ENCODE peak calls at places on chromosomes 12 and 14, in four cellular contexts. One of them, this sample, is unnamed.

GRCh38 chr12:89674326-89674942 is 34.2 kb downstream of the ATP2B1 start:
- DNase-seq in HepG2: no peak
- DNase-seq in K562: no peak
- DNase-seq in Panc1: no peak
- DNase-seq in this sample: no peak

GRCh38 chr12:56126732-56127239 is 1.3 kb upstream of the ESYT1 start:
- DNase-seq in HepG2: no peak
- DNase-seq in K562: peak; percentile 77
- DNase-seq in Panc1: no peak
- DNase-seq in this sample: no peak

GRCh38 chr14:51145246-51145645 is 50.3 kb upstream of the TRIM9 start:
- DNase-seq in HepG2: no peak
- DNase-seq in K562: no peak
- DNase-seq in Panc1: no peak
- DNase-seq in this sample: no peak

GRCh38 chr12:115387392-115387791 is 703.4 kb upstream of the TBX3 start:
- DNase-seq in HepG2: peak; percentile 74
- DNase-seq in K562: no peak
- DNase-seq in Panc1: no peak
- DNase-seq in this sample: no peak

GRCh38 chr14:21101802-21102413 is 1.0 kb downstream of the TMEM253 start:
- DNase-seq in HepG2: no peak
- DNase-seq in K562: peak; percentile 59
- DNase-seq in Panc1: no peak
- DNase-seq in this sample: no peak

GRCh38 chr14:29028973-29029582 is 262.5 kb downstream of the FOXG1 start:
- DNase-seq in HepG2: peak; percentile 99
- DNase-seq in K562: peak; percentile 23
- DNase-seq in Panc1: no peak
- DNase-seq in this sample: no peak

GRCh38 chr14:100307215-100308111 is 1.2 kb upstream of the SLC25A29 start:
- DNase-seq in HepG2: no peak
- DNase-seq in K562: no peak
- DNase-seq in Panc1: no peak
- DNase-seq in this sample: no peak

GRCh38 chr14:90815817-90816662 is at the start of gene TTC7B:
- DNase-seq in HepG2: no peak
- DNase-seq in K562: peak; percentile 57
- DNase-seq in Panc1: no peak
- DNase-seq in this sample: no peak

GRCh38 chr12:87796961-87797516 is 232.2 kb downstream of the C12orf50 start:
- DNase-seq in HepG2: no peak
- DNase-seq in K562: no peak
- DNase-seq in Panc1: no peak
- DNase-seq in this sample: no peak

GRCh38 chr14:72715215-72715909 is 178.5 kb downstream of the DPF3 start:
- DNase-seq in HepG2: no peak
- DNase-seq in K562: peak; percentile 8
- DNase-seq in Panc1: no peak
- DNase-seq in this sample: no peak

GRCh38 chr14:72714871-72715214 is 179.1 kb downstream of the DPF3 start:
- DNase-seq in HepG2: no peak
- DNase-seq in K562: no peak
- DNase-seq in Panc1: no peak
- DNase-seq in this sample: no peak

GRCh38 chr14:72711936-72712335 is 182.0 kb downstream of the DPF3 start:
- DNase-seq in HepG2: no peak
- DNase-seq in K562: no peak
- DNase-seq in Panc1: no peak
- DNase-seq in this sample: no peak

GRCh38 chr14:72715910-72716268 is 178.0 kb downstream of the DPF3 start:
- DNase-seq in HepG2: no peak
- DNase-seq in K562: no peak
- DNase-seq in Panc1: no peak
- DNase-seq in this sample: no peak

DNA sequence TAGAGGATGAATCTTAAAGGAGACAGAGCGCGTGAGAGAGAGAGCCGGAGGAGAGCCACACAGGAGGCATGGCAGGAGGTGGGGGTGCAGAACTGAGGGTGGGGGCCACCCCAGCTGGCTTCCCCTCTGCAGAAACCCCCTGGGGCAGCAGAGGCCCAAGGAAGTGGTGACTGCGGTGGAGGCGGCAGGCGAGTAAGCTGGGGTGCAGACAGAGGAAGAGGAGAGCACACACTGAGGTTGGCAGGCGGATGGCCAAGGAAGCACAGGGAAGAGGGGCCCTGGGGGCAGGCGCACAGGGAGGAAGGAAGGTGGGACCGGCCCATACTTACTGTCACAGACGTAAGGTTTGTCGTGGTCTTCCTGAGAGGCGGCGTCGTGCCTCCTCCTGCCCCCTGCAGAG is 179.8 kb downstream of the DPF3 start:
- DNase-seq in HepG2: no peak
- DNase-seq in K562: no peak
- DNase-seq in Panc1: no peak
- DNase-seq in this sample: no peak
- TF ChIP-seq TCF7L2 in HepG2: no peak
- TF ChIP-seq TCF7L2 in K562: no peak
- TF ChIP-seq TCF7L2 in Panc1: no peak
- TF ChIP-seq TCF7L2 in this sample: no peak

DNA sequence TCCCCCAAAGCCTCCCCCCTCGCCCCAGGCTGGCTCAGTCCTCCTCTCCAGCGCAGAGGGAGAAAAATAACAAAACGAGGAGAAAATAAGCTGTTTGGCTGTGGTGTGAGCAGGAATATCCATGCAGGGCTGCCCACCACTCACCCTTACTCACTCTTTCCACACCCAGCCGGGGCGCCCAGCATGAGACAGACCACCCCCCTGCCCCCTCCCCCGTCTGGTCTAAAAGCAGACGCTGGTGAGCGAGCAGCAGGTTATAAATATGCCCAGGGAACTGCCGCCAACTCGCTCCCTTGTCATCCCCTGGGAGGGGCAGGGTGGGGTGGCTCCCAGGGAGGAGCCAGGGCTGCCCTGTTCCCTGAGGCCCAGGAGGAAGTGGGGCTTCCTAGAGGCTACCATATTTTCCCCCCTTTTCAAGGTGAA is 7.4 kb downstream of the WNT1 start:
- DNase-seq in HepG2: no peak
- DNase-seq in K562: no peak
- DNase-seq in Panc1: no peak
- DNase-seq in this sample: no peak
- TF ChIP-seq TCF7L2 in HepG2: no peak
- TF ChIP-seq TCF7L2 in K562: no peak
- TF ChIP-seq TCF7L2 in Panc1: no peak
- TF ChIP-seq TCF7L2 in this sample: no peak

DNA sequence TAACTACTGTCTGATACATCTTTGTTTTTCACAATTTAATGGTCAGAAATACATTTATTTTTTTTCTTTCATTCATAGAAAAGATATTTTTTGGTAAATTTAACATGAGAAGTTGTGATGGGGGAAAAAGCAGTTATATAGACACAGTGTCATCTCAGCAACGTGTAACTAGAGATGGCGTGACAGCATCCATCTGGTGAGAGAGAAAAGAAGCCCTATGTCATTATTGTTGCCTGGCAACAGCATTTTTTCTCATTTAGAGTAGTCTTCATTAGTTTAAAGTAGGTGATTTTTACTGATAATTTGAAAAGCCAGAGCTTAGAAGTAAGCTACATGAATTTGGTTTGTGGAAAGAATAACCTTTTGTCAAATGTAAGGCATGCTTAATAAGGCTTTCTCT is 128.5 kb downstream of the ACSS3 start:
- DNase-seq in HepG2: no peak
- DNase-seq in K562: no peak
- DNase-seq in Panc1: no peak
- DNase-seq in this sample: no peak
- TF ChIP-seq TCF7L2 in HepG2: no peak
- TF ChIP-seq TCF7L2 in K562: no peak
- TF ChIP-seq TCF7L2 in Panc1: no peak
- TF ChIP-seq TCF7L2 in this sample: no peak

DNA sequence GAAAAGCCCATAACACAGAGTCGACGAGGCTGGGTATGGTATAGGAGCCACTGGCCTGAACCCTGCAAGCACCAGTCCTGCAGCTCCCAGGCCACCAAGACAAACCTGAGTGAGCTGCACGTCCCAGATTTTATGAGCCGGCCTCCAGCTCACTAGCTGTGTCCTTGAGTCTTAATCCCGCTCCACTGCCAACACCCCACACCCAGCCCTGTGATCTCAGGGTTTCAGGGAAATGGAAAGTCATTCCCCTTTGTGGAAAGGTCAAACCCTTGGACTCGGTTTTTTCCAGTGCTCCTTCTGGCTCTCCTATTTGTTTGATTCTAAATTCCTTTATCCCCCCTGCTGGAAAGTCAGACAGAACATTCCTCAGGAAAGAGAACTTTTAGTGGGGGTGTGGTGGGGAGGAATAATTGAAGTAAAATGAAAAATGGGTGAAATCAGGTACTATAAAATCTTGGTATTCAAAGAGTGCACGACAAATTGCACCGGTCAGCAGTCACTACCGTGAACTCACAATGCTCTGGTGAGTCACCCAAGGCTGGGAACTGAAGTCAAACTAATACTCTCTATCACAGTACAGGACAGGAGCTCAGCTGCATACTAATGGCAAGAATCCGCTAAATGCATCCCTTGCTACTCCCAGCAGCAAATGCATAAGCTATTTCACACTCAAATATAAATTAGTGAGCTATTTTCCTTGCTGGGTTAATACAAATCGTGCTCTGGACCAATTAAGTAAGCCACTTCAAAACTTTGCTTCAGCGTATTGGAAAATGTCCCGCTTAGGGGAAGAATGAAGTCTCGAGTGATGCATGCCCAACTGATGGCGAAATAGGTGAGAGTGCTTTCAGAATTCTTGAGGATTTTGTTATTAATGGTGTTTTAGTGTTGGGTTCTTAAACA is 9.0 kb downstream of the PITPNM2 start:
- DNase-seq in HepG2: peak; percentile 87
- DNase-seq in K562: peak; percentile 44
- DNase-seq in Panc1: peak; percentile 28
- DNase-seq in this sample: peak; percentile 33
- TF ChIP-seq TCF7L2 in HepG2: no peak
- TF ChIP-seq TCF7L2 in K562: no peak
- TF ChIP-seq TCF7L2 in Panc1: no peak
- TF ChIP-seq TCF7L2 in this sample: peak; percentile 87

DNA sequence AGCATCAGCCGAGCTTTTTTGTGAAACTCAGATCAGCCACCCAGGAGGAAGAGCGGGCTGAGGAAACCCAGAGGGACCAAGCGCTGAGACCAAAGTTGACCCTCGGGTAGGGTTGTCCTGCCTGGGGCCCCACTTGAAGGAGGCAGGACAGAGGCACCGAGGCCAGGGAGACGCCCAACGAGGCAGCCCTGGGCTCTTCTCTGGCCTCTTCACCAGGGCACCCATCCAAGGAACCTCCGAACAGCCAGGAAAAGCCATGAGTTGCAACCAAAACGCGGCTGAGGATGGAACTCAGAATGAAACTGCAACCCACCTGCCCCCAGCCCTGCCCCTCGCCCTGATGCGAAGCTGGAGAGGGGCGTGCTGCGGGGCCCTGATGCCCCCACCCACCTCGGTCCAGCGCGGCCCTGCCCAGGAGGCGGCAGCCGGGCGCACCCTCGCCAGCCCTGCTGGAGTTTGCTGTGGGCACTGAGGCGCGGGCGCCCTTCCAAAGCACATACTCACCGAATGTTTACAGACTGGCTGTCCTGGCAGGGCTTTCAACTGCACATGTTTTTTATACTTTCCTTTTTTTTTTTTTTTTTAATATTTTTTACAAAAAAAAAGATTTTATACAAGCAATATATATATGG is 41.9 kb downstream of the JDP2 start:
- DNase-seq in HepG2: no peak
- DNase-seq in K562: no peak
- DNase-seq in Panc1: no peak
- DNase-seq in this sample: no peak
- TF ChIP-seq TCF7L2 in HepG2: no peak
- TF ChIP-seq TCF7L2 in K562: no peak
- TF ChIP-seq TCF7L2 in Panc1: no peak
- TF ChIP-seq TCF7L2 in this sample: no peak

DNA sequence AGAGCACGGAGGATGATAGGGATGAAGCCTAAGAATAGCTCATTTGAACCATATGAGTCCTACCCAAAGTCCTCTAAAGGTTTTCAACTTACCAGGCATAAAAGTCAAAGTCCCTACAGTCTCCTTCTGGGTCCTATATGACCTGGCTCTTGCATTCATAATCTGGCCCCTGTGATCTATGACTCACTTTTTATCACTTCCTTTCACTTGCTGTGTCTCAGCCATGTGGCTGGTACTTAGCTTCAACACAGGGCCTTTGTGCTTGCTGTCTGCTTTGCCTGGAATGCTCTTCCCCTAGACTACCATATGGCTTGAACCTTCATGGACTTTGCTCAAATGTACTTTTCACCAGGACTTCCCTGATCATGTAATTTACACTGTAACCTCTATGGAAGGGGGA is 137.6 kb upstream of the TMTC1 start:
- DNase-seq in HepG2: peak; percentile 5
- DNase-seq in K562: peak; percentile 21
- DNase-seq in Panc1: no peak
- DNase-seq in this sample: peak; percentile 21
- TF ChIP-seq TCF7L2 in HepG2: no peak
- TF ChIP-seq TCF7L2 in K562: no peak
- TF ChIP-seq TCF7L2 in Panc1: no peak
- TF ChIP-seq TCF7L2 in this sample: peak; percentile 14